ENCODE peak calls at places on chromosomes 3 and 15, in ten cellular contexts. Q is stimulated activated CD4-positive, alpha-beta T cell treated with anti-CD3 and anti-CD28 coated beads, Interleukin-2, amount 100 ng/mL, for 48 hours; U is NCI-H1694; I is LoVo; O is NCI-H1105; K is M059J; Z is AML-193; N is activated CD4-positive, alpha-beta T cell treated with anti-CD3 and anti-CD28 coated beads for 24 hours; V is non-pigmented ciliary epithelial cell; J is ecto neural progenitor cell. L is an unnamed sample.

GRCh38 chr3:181711325-181712135 is at the start of gene SOX2:
- DNase-seq in O (peak), N (no peak), V (no peak), Z (no peak), U (peak), Q (no peak), J (peak), I (peak), K (peak), L (peak)

GRCh38 chr3:109098245-109098644 is 19.7 kb downstream of the MORC1 start:
- DNase-seq in V (no peak), K (peak), Q (no peak), N (no peak), O (no peak), I (no peak), Z (no peak), J (no peak), U (no peak), L (peak)

GRCh38 chr3:17153209-17153608 is 268.5 kb downstream of the PLCL2 start:
- DNase-seq in I (no peak), K (no peak), O (no peak), U (no peak), Z (no peak), N (no peak), V (no peak), Q (no peak), J (no peak), L (no peak)

GRCh38 chr15:36478561-36478960 is 100.9 kb upstream of the CDIN1 start:
- DNase-seq in J (no peak), I (no peak), U (no peak), Z (no peak), Q (no peak), V (no peak), K (no peak), N (no peak), O (no peak), L (no peak)

GRCh38 chr3:29099296-29099695 is 181.6 kb upstream of the RBMS3 start:
- DNase-seq in K (no peak), Z (no peak), N (no peak), V (no peak), O (no peak), J (no peak), I (no peak), U (no peak), Q (no peak), L (peak)

GRCh38 chr15:52678036-52678467 is 1.1 kb downstream of the ATOSA start:
- DNase-seq in J (peak), I (peak), N (peak), V (no peak), K (peak), U (peak), Z (peak), Q (peak), O (no peak), L (peak)

GRCh38 chr3:31077021-31077601 is 182.7 kb upstream of the GADL1 start:
- DNase-seq in Z (no peak), Q (peak), O (no peak), J (no peak), I (peak), N (peak), V (peak), K (peak), U (no peak), L (no peak)

GRCh38 chr15:69559440-69560215 is 107.0 kb downstream of the RPLP1 start:
- DNase-seq in Z (no peak), N (no peak), O (no peak), J (no peak), I (no peak), U (no peak), Q (no peak), V (no peak), K (peak), L (no peak)

GRCh38 chr3:188911033-188911850 is 260.5 kb upstream of the TPRG1 start:
- DNase-seq in U (no peak), N (no peak), Q (no peak), Z (no peak), I (no peak), K (no peak), J (no peak), V (no peak), O (no peak), L (no peak)

GRCh38 chr3:30114918-30115317 is 491.5 kb upstream of the TGFBR2 start:
- DNase-seq in U (no peak), Z (no peak), K (no peak), O (no peak), Q (no peak), V (no peak), J (no peak), I (no peak), N (no peak), L (no peak)

GRCh38 chr3:46852329-46852720 is 10.9 kb downstream of the MYL3 start:
- DNase-seq in V (no peak), Q (no peak), J (peak), O (no peak), U (no peak), Z (no peak), N (no peak), K (no peak), I (no peak), L (no peak)

GRCh38 chr15:101242160-101242998 is 9.5 kb downstream of the CHSY1 start:
- DNase-seq in Z (peak), V (no peak), O (no peak), Q (peak), N (no peak), K (peak), J (no peak), I (no peak), U (no peak), L (no peak)

GRCh38 chr3:43207628-43208085 is 78.7 kb upstream of the SNRK start:
- DNase-seq in V (no peak), Z (no peak), O (no peak), Q (no peak), N (no peak), K (peak), I (no peak), U (no peak), J (no peak), L (no peak)

GRCh38 chr3:115710799-115711198 is 87.5 kb downstream of the GAP43 start:
- DNase-seq in V (no peak), J (no peak), O (no peak), N (no peak), K (no peak), U (no peak), I (no peak), Q (no peak), Z (no peak), L (no peak)

GRCh38 chr15:37098468-37099320 is 1.7 kb downstream of the MEIS2 start:
- DNase-seq in I (peak), Q (no peak), V (no peak), K (peak), N (no peak), O (no peak), J (peak), Z (no peak), U (no peak), L (peak)

GRCh38 chr3:170424879-170425278 is 6.2 kb downstream of the CLDN11 start:
- DNase-seq in I (no peak), Z (no peak), N (no peak), U (no peak), Q (no peak), O (no peak), J (no peak), K (no peak), V (peak), L (no peak)

GRCh38 chr3:10549617-10550228 is 44.3 kb upstream of the ATP2B2 start:
- DNase-seq in O (no peak), V (no peak), U (no peak), Z (no peak), Q (no peak), I (no peak), J (peak), N (no peak), K (no peak), L (no peak)

GRCh38 chr3:196843435-196844110 is 24.1 kb upstream of the SENP5 start:
- DNase-seq in Q (no peak), V (no peak), J (no peak), N (no peak), K (peak), U (no peak), O (no peak), I (no peak), Z (no peak), L (no peak)

GRCh38 chr3:33915796-33916589 is 117.6 kb downstream of the PDCD6IP start:
- DNase-seq in V (no peak), J (no peak), O (no peak), U (no peak), Z (no peak), N (no peak), K (peak), Q (no peak), I (no peak), L (no peak)

GRCh38 chr3:195911946-195912270 is 3.6 kb upstream of the TNK2 start:
- DNase-seq in I (no peak), J (no peak), O (no peak), V (no peak), N (no peak), K (peak), U (no peak), Q (no peak), Z (no peak), L (no peak)

GRCh38 chr15:98648654-98649537 is 557 bp downstream of the IGF1R start:
- DNase-seq in V (no peak), K (peak), I (peak), Z (peak), U (no peak), N (peak), J (peak), O (no peak), Q (no peak), L (no peak)

GRCh38 chr3:57444469-57444868 is 99.7 kb downstream of the DNAH12 start:
- DNase-seq in K (no peak), U (no peak), I (no peak), V (no peak), Z (no peak), Q (no peak), J (no peak), N (no peak), O (no peak), L (no peak)

GRCh38 chr3:196749125-196749524 is 9.5 kb downstream of the PAK2 start:
- DNase-seq in N (no peak), O (no peak), K (no peak), J (no peak), I (no peak), U (no peak), Z (peak), Q (no peak), V (no peak), L (no peak)

GRCh38 chr3:136954980-136955780 is 2.6 kb upstream of the IL20RB start:
- DNase-seq in V (no peak), U (no peak), Q (no peak), K (peak), I (no peak), N (no peak), J (no peak), O (no peak), Z (no peak), L (no peak)

GRCh38 chr15:92391640-92392039 is 2.0 kb upstream of the ST8SIA2 start:
- DNase-seq in O (no peak), N (no peak), Z (no peak), J (no peak), I (no peak), U (peak), K (peak), Q (no peak), V (peak), L (peak)

GRCh38 chr15:53693729-53694533 is 65.5 kb downstream of the WDR72 start:
- DNase-seq in Z (no peak), I (no peak), Q (no peak), V (no peak), U (no peak), N (no peak), O (no peak), K (no peak), J (no peak), L (peak)

GRCh38 chr15:71052356-71052755 is 62.9 kb upstream of the THSD4 start:
- DNase-seq in V (no peak), J (no peak), U (no peak), O (no peak), I (no peak), N (no peak), Q (no peak), Z (no peak), K (peak), L (no peak)

GRCh38 chr3:113000691-113001090 is 9.9 kb downstream of the GTPBP8 start:
- DNase-seq in U (no peak), O (no peak), Q (no peak), Z (no peak), K (no peak), N (no peak), J (no peak), V (no peak), I (no peak), L (no peak)

GRCh38 chr3:37625690-37626089 is 236.0 kb upstream of the CTDSPL start:
- DNase-seq in O (no peak), U (no peak), N (no peak), K (no peak), Z (no peak), V (no peak), J (peak), Q (no peak), I (no peak), L (no peak)

GRCh38 chr15:69841046-69841828 is 256.5 kb downstream of the TLE3 start:
- DNase-seq in V (no peak), O (no peak), Q (no peak), N (no peak), U (no peak), K (no peak), Z (no peak), I (no peak), J (no peak), L (no peak)

GRCh38 chr15:70036585-70037343 is 61.0 kb downstream of the TLE3 start:
- DNase-seq in Q (no peak), N (no peak), Z (no peak), I (peak), O (peak), U (no peak), V (no peak), J (no peak), K (no peak), L (peak)

GRCh38 chr15:75648156-75649000 is 666 bp downstream of the SNX33 start:
- DNase-seq in K (peak), U (no peak), Z (no peak), O (no peak), N (no peak), J (no peak), V (no peak), Q (no peak), I (no peak), L (no peak)

GRCh38 chr3:15983232-15983631 is 185.5 kb upstream of the ANKRD28 start:
- DNase-seq in U (no peak), Z (no peak), I (no peak), K (peak), O (no peak), N (no peak), J (no peak), V (no peak), Q (no peak), L (no peak)

GRCh38 chr15:58249646-58250312 is 111.6 kb downstream of the AQP9 start:
- DNase-seq in V (no peak), J (no peak), K (no peak), U (no peak), N (no peak), Q (no peak), I (no peak), O (no peak), Z (no peak), L (no peak)